ENCODE peak calls at places on chromosomes 12 and 14, in nine cellular contexts. S, C, L, X, D, R, A, K and V are unnamed samples.

GRCh38 chr14:102363182-102363952 is 626 bp downstream of the TECPR2 start:
- DNase-seq in S (peak), C (peak), L (peak), X (peak), D (peak), R (no peak), A (peak), K (peak), V (no peak)

GRCh38 chr12:124862768-124863408 is 776 bp downstream of the SCARB1 start:
- DNase-seq in S (no peak), C (peak), L (peak), X (no peak), D (peak), R (peak), A (peak), K (peak), V (peak)

GRCh38 chr14:101947577-101947903 is 16.8 kb upstream of the DYNC1H1 start:
- DNase-seq in S (no peak), C (no peak), L (no peak), X (no peak), D (peak), R (peak), A (peak), K (no peak), V (no peak)

GRCh38 chr12:92930421-92930820 is 1.3 kb upstream of the EEA1 start:
- DNase-seq in S (no peak), C (no peak), L (no peak), X (no peak), D (no peak), R (no peak), A (no peak), K (peak), V (no peak)

GRCh38 chr12:28988384-28988704 is 160.7 kb upstream of the FAR2 start:
- DNase-seq in S (no peak), C (no peak), L (no peak), X (no peak), D (no peak), R (no peak), A (no peak), K (no peak), V (no peak)

GRCh38 chr12:85765443-85765842 is 70.8 kb downstream of the RASSF9 start:
- DNase-seq in S (no peak), C (no peak), L (no peak), X (no peak), D (no peak), R (no peak), A (no peak), K (no peak), V (no peak)

GRCh38 chr14:32469388-32470160 is 140.5 kb downstream of the AKAP6 start:
- DNase-seq in S (no peak), C (no peak), L (peak), X (no peak), D (peak), R (peak), A (peak), K (peak), V (no peak)

GRCh38 chr12:52250048-52250990 is 17.3 kb downstream of the KRT7 start:
- DNase-seq in S (peak), C (no peak), L (no peak), X (peak), D (no peak), R (peak), A (no peak), K (no peak), V (peak)

GRCh38 chr12:124763594-124763979 is 100.1 kb downstream of the SCARB1 start:
- DNase-seq in S (no peak), C (no peak), L (no peak), X (no peak), D (no peak), R (no peak), A (no peak), K (no peak), V (no peak)

GRCh38 chr12:108634225-108634795 is 616 bp upstream of the SELPLG start:
- DNase-seq in S (no peak), C (peak), L (peak), X (no peak), D (no peak), R (no peak), A (peak), K (no peak), V (no peak)

GRCh38 chr12:101076940-101077351 is 133.1 kb downstream of the SLC5A8 start:
- DNase-seq in S (no peak), C (no peak), L (no peak), X (no peak), D (peak), R (no peak), A (no peak), K (peak), V (no peak)

GRCh38 chr14:51430079-51430478 is 190.0 kb downstream of the TMX1 start:
- DNase-seq in S (no peak), C (no peak), L (no peak), X (no peak), D (no peak), R (no peak), A (no peak), K (no peak), V (no peak)

GRCh38 chr12:32533971-32534590 is 134.7 kb downstream of the FGD4 start:
- DNase-seq in S (no peak), C (peak), L (peak), X (peak), D (peak), R (peak), A (peak), K (peak), V (peak)

GRCh38 chr12:74608376-74608775 is 70.7 kb downstream of the ATXN7L3B start:
- DNase-seq in S (no peak), C (no peak), L (no peak), X (no peak), D (peak), R (no peak), A (no peak), K (no peak), V (no peak)

GRCh38 chr14:87888136-87888999 is 104.6 kb downstream of the GALC start:
- DNase-seq in S (peak), C (no peak), L (peak), X (no peak), D (peak), R (no peak), A (peak), K (peak), V (peak)

GRCh38 chr14:88232783-88233182 is 90.3 kb downstream of the KCNK10 start:
- DNase-seq in S (no peak), C (no peak), L (no peak), X (no peak), D (no peak), R (no peak), A (no peak), K (no peak), V (no peak)

GRCh38 chr12:121138284-121138683 is 5.6 kb downstream of the P2RX7 start:
- DNase-seq in S (no peak), C (no peak), L (peak), X (no peak), D (no peak), R (no peak), A (no peak), K (no peak), V (no peak)

GRCh38 chr14:99534333-99534732 is 53.1 kb downstream of the CCNK start:
- DNase-seq in S (no peak), C (no peak), L (no peak), X (no peak), D (no peak), R (no peak), A (no peak), K (no peak), V (no peak)

GRCh38 chr12:78853231-78853630 is 11.3 kb upstream of the SYT1 start:
- DNase-seq in S (no peak), C (no peak), L (no peak), X (no peak), D (no peak), R (no peak), A (no peak), K (no peak), V (no peak)

GRCh38 chr14:93132472-93133065 is 16.8 kb upstream of the ITPK1 start:
- DNase-seq in S (no peak), C (peak), L (peak), X (peak), D (no peak), R (peak), A (peak), K (peak), V (peak)

DNA sequence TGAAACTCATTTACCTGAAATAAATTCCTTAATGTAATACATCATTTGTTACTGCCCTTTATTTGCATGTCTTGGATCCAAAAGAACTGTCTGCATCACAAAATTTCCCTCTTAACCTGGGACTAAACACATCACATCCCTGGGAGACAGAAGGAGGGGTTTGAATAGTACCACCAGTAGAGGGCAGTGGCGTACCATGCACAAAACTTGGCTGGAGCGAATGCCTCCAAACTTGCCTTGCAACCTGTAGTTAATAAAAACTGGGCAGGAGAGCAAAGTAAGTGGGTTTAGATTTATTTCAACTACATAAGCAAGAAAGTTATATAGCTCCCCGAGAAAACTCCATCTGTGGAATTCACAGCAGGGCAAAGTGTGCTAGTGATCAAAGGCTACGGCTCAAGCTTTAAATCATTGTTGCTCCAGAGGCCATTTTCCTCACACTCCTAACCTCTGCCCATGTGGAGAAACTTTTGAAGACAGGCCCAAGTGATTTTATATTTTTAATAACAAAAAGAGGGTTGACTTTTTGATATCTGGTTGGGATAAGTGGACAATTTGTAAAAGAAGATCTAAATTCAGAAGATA is 1176.7 kb upstream of the SEL1L start:
- DNase-seq in S (peak), C (no peak), L (peak), X (peak), D (peak), R (peak), A (peak), K (peak), V (peak)
- TF ChIP-seq CTCF in S (peak), C (no peak), L (peak), X (peak), D (peak), R (peak), A (peak), K (peak), V (peak)

GRCh38 chr12:98743362-98743953 is 98.4 kb downstream of the APAF1 start:
- DNase-seq in S (peak), C (no peak), L (peak), X (no peak), D (peak), R (peak), A (peak), K (no peak), V (peak)
- TF ChIP-seq CTCF in S (peak), C (no peak), L (peak), X (peak), D (peak), R (peak), A (peak), K (peak), V (peak)

DNA sequence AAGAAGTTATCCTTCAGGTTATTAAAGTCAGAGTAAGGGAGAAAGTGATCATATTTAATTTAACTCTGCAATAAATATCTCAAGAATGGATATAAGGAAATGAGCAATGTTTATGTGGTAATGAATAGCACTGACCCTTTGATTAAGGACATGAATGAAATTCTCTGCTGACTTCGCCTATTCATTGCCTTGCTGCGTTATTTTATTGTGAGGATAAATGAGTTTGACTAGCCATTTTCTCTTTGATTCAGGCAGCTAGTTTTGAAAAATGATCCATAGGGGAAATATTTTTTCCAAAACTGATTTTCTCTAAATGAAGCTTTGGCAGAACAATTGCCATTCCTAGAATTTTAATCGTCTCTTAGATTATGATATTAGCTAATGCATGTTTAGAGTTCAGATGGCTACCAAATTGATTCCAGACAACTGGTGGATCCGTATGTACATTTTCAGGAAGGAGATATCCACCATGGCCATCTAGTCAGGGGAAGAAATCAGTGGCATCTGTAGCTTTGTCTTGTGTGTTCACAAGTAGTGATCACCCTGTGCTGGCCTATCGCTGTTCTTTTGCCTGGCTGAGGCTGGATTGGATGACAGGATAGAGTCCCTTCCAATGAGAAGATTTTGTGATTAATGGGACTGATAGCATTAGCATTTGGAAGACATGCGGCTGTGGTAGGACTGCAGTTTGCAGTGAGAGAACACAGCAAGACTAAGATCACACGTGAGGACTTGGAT is 302.3 kb upstream of the RGS6 start:
- DNase-seq in S (no peak), C (no peak), L (no peak), X (no peak), D (no peak), R (no peak), A (no peak), K (no peak), V (no peak)
- TF ChIP-seq CTCF in S (no peak), C (no peak), L (no peak), X (no peak), D (no peak), R (no peak), A (no peak), K (no peak), V (no peak)

GRCh38 chr12:96366255-96366654 is 34.0 kb downstream of the CDK17 start:
- DNase-seq in S (no peak), C (no peak), L (no peak), X (no peak), D (no peak), R (no peak), A (no peak), K (no peak), V (no peak)
- TF ChIP-seq CTCF in S (no peak), C (no peak), L (no peak), X (no peak), D (no peak), R (no peak), A (no peak), K (no peak), V (no peak)

GRCh38 chr12:66149702-66150398 is 19.3 kb upstream of the LLPH start:
- DNase-seq in S (no peak), C (no peak), L (peak), X (no peak), D (peak), R (no peak), A (no peak), K (no peak), V (no peak)
- TF ChIP-seq CTCF in S (no peak), C (no peak), L (peak), X (no peak), D (peak), R (no peak), A (no peak), K (no peak), V (no peak)

GRCh38 chr14:23483216-23483854 is 13.8 kb downstream of the NGDN start:
- DNase-seq in S (peak), C (no peak), L (peak), X (no peak), D (peak), R (peak), A (peak), K (peak), V (peak)
- TF ChIP-seq CTCF in S (peak), C (no peak), L (peak), X (no peak), D (peak), R (peak), A (peak), K (peak), V (peak)

DNA sequence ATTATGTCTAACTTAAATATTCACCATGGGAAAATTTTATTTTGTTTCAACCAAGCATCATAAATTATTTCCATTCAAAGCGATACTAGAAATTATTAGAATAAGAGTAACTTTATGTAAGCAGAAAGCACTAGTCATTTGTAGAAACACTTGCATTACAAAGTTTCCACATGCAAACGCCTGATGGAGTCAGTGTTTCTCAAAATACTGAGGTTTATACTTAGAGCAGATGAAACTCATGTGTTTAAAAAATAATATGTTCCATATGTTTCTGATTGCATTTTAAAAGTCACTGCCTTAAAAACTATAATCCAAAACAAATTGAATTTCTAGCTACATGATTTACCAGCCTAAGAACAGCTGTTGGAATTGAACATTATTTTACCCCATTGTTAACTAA is 1246.3 kb downstream of the SLC16A7 start:
- DNase-seq in S (no peak), C (no peak), L (no peak), X (no peak), D (no peak), R (no peak), A (no peak), K (peak), V (no peak)
- TF ChIP-seq CTCF in S (no peak), C (no peak), L (no peak), X (no peak), D (no peak), R (no peak), A (no peak), K (no peak), V (no peak)

GRCh38 chr12:12891646-12892355 is 439 bp downstream of the GPRC5A start:
- DNase-seq in S (no peak), C (no peak), L (no peak), X (no peak), D (no peak), R (no peak), A (no peak), K (no peak), V (no peak)

GRCh38 chr12:12890815-12891645 is at the start of gene GPRC5A:
- DNase-seq in S (peak), C (peak), L (peak), X (peak), D (peak), R (peak), A (peak), K (peak), V (peak)

GRCh38 chr12:12892670-12893290 is 1.4 kb downstream of the GPRC5A start:
- DNase-seq in S (peak), C (no peak), L (no peak), X (no peak), D (no peak), R (no peak), A (no peak), K (no peak), V (peak)

GRCh38 chr12:12889701-12890100 is 1.7 kb upstream of the GPRC5A start:
- DNase-seq in S (no peak), C (no peak), L (no peak), X (no peak), D (no peak), R (no peak), A (no peak), K (no peak), V (no peak)

DNA sequence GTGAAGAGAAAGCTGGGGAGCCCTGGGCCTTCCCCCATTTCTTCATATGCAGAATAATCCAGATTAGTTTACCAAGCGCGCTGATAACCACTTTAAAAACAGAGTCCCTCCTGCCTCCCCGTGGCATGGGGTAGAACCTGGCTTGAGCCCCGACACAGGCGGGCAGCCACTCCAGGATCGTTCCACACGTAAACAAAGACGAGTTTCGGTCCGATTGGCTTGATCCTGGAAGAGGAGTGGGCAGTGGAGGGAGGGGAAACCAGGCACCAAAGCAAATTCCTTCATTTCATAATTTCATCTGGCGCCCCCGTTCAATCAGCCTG is 909 bp upstream of the GPRC5A start:
- DNase-seq in S (no peak), C (no peak), L (no peak), X (peak), D (no peak), R (no peak), A (no peak), K (peak), V (peak)
- TF ChIP-seq CTCF in S (no peak), C (no peak), L (no peak), X (no peak), D (no peak), R (no peak), A (no peak), K (no peak), V (no peak)